ENCODE peak calls at places on chromosomes 13 and 19, in seven cellular contexts. M is T1000, A is mesenchymal stem cell, K is stomach, R is ELR, I is BE2C, Z is NCI-H510A treated with DMSO at 0.1 percent for 48 hours. N is an unnamed sample.

GRCh38 chr19:43435775-43436174 is 21.1 kb downstream of the TEX101 start:
- DNase-seq in M (no peak), A (no peak), K (no peak), R (no peak), I (no peak), Z (no peak), N (no peak)

GRCh38 chr13:109517516-109517915 is 268.9 kb downstream of the IRS2 start:
- DNase-seq in M (no peak), A (peak; percentile 12), K (no peak), R (peak; percentile 11), I (no peak), Z (no peak), N (no peak)

GRCh38 chr13:110560606-110561334 is 752 bp downstream of the RAB20 start:
- DNase-seq in M (no peak), A (peak; percentile 68), K (peak; percentile 57), R (peak; percentile 55), I (no peak), Z (peak; percentile 24), N (no peak)

GRCh38 chr19:55519461-55520311 is 17.2 kb downstream of the SBK2 start:
- DNase-seq in M (no peak), A (peak; percentile 73), K (no peak), R (peak; percentile 94), I (no peak), Z (no peak), N (no peak)

GRCh38 chr13:108005231-108005630 is 210.1 kb downstream of the LIG4 start:
- DNase-seq in M (no peak), A (no peak), K (no peak), R (no peak), I (no peak), Z (no peak), N (no peak)

GRCh38 chr13:109436055-109436622 is 350.2 kb downstream of the IRS2 start:
- DNase-seq in M (no peak), A (no peak), K (no peak), R (no peak), I (no peak), Z (no peak), N (no peak)

GRCh38 chr13:30844548-30845296 is 61.3 kb upstream of the MEDAG start:
- DNase-seq in M (no peak), A (peak; percentile 74), K (no peak), R (peak; percentile 52), I (no peak), Z (no peak), N (no peak)

GRCh38 chr19:30567535-30568232 is 195.5 kb downstream of the ZNF536 start:
- DNase-seq in M (no peak), A (no peak), K (no peak), R (no peak), I (peak; percentile 70), Z (no peak), N (no peak)

GRCh38 chr13:67844544-67844943 is 614.4 kb upstream of the PCDH9 start:
- DNase-seq in M (no peak), A (no peak), K (no peak), R (peak; percentile 59), I (no peak), Z (no peak), N (no peak)

GRCh38 chr13:48859168-48860105 is 116.3 kb upstream of the FNDC3A start:
- DNase-seq in M (no peak), A (no peak), K (no peak), R (no peak), I (no peak), Z (no peak), N (no peak)

GRCh38 chr13:97485328-97485727 is 51.4 kb downstream of the RAP2A start:
- DNase-seq in M (no peak), A (no peak), K (no peak), R (no peak), I (no peak), Z (no peak), N (no peak)

GRCh38 chr13:62682788-62683187 is 1267.1 kb upstream of the PCDH20 start:
- DNase-seq in M (no peak), A (no peak), K (no peak), R (peak; percentile 47), I (no peak), Z (no peak), N (no peak)

GRCh38 chr19:39045506-39045905 is 13.2 kb upstream of the FBXO27 start:
- DNase-seq in M (no peak), A (no peak), K (no peak), R (no peak), I (no peak), Z (no peak), N (no peak)

GRCh38 chr13:108961542-108962125 is 332.2 kb downstream of the MYO16 start:
- DNase-seq in M (no peak), A (peak; percentile 71), K (no peak), R (peak; percentile 68), I (no peak), Z (peak; percentile 81), N (no peak)

GRCh38 chr13:36190771-36191170 is 23.6 kb downstream of the SOHLH2 start:
- DNase-seq in M (no peak), A (no peak), K (no peak), R (no peak), I (no peak), Z (no peak), N (no peak)

GRCh38 chr19:10881403-10882107 is 10.2 kb downstream of the CARM1 start:
- DNase-seq in M (no peak), A (no peak), K (no peak), R (no peak), I (no peak), Z (no peak), N (peak; percentile 64)

GRCh38 chr19:13712767-13713201 is 51.5 kb upstream of the MRI1 start:
- DNase-seq in M (no peak), A (no peak), K (no peak), R (no peak), I (no peak), Z (no peak), N (no peak)